ENCODE peak calls at places on chromosomes 13 and 19, in eight cellular contexts. A is B cell; E is neuronal stem cell; R is heart left ventricle; Z is fibroblast of lung; O is stimulated activated CD8-positive, alpha-beta memory T cell treated with anti-CD3 and anti-CD28 coated beads, Interleukin-12 subunit alpha, Interleukin-12 subunit beta, amount 100 ng/mL, for 1 hour; Q is T follicular helper cell; S is iPS DF 19.7. M is an unnamed sample.

GRCh38 chr19:11191273-11191755 is 6.0 kb downstream of the KANK2 start:
- DNase-seq in A (no peak), E (no peak), R (peak), Z (peak), O (no peak), Q (no peak), S (no peak), M (no peak)

GRCh38 chr13:46860734-46861133 is 36.1 kb downstream of the HTR2A start:
- DNase-seq in A (no peak), E (no peak), R (no peak), Z (peak), O (no peak), Q (no peak), S (no peak), M (no peak)

GRCh38 chr19:16206046-16206605 is 8.4 kb downstream of the AP1M1 start:
- DNase-seq in A (no peak), E (no peak), R (no peak), Z (no peak), O (no peak), Q (no peak), S (no peak), M (no peak)

GRCh38 chr19:10936661-10937084 is 8.1 kb downstream of the TIMM29 start:
- DNase-seq in A (peak), E (peak), R (no peak), Z (peak), O (no peak), Q (no peak), S (peak), M (peak)

GRCh38 chr19:55066107-55066709 is 3.3 kb upstream of the RDH13 start:
- DNase-seq in A (no peak), E (no peak), R (no peak), Z (no peak), O (no peak), Q (no peak), S (no peak), M (no peak)

GRCh38 chr13:27037171-27037570 is 134.4 kb downstream of the USP12 start:
- DNase-seq in A (no peak), E (no peak), R (no peak), Z (no peak), O (no peak), Q (no peak), S (no peak), M (no peak)

GRCh38 chr19:29040291-29040690 is 172.7 kb downstream of the UQCRFS1 start:
- DNase-seq in A (no peak), E (no peak), R (no peak), Z (no peak), O (no peak), Q (no peak), S (no peak), M (no peak)

GRCh38 chr13:60148918-60149317 is 14.8 kb downstream of the DIAPH3 start:
- DNase-seq in A (no peak), E (no peak), R (no peak), Z (no peak), O (no peak), Q (no peak), S (no peak), M (no peak)

GRCh38 chr13:112071011-112071901 is 4.3 kb downstream of the SOX1 start:
- DNase-seq in A (no peak), E (no peak), R (no peak), Z (no peak), O (no peak), Q (no peak), S (no peak), M (peak)

GRCh38 chr19:17686592-17687042 is 1.5 kb downstream of the UNC13A start:
- DNase-seq in A (no peak), E (no peak), R (no peak), Z (peak), O (no peak), Q (no peak), S (no peak), M (no peak)

GRCh38 chr13:95569966-95570365 is 17.4 kb downstream of the CLDN10 start:
- DNase-seq in A (no peak), E (no peak), R (no peak), Z (no peak), O (no peak), Q (no peak), S (no peak), M (no peak)